ENCODE peak calls at places on chromosomes 3 and 15, in seven cellular contexts. One of them, this sample, is unnamed.

GRCh38 chr3:127690823-127691452 is 18.2 kb downstream of the ABTB1 start:
- DNase-seq in GM13977: no peak
- DNase-seq in progenitor cell of endocrine pancreas: no peak
- DNase-seq in lower leg skin: no peak
- DNase-seq in CD8-positive, alpha-beta T cell: no peak
- DNase-seq in left ventricle myocardium inferior: peak
- DNase-seq in dorsolateral prefrontal cortex: no peak
- DNase-seq in this sample: no peak

GRCh38 chr3:107034142-107034541 is 343.1 kb upstream of the CCDC54 start:
- DNase-seq in GM13977: no peak
- DNase-seq in progenitor cell of endocrine pancreas: no peak
- DNase-seq in lower leg skin: no peak
- DNase-seq in CD8-positive, alpha-beta T cell: no peak
- DNase-seq in left ventricle myocardium inferior: no peak
- DNase-seq in dorsolateral prefrontal cortex: no peak
- DNase-seq in this sample: no peak

GRCh38 chr3:42369304-42369703 is 41.1 kb downstream of the LYZL4 start:
- DNase-seq in GM13977: peak
- DNase-seq in progenitor cell of endocrine pancreas: no peak
- DNase-seq in lower leg skin: peak
- DNase-seq in CD8-positive, alpha-beta T cell: no peak
- DNase-seq in left ventricle myocardium inferior: no peak
- DNase-seq in dorsolateral prefrontal cortex: no peak
- DNase-seq in this sample: peak

GRCh38 chr15:29113336-29114276 is 156.0 kb downstream of the NSMCE3 start:
- DNase-seq in GM13977: no peak
- DNase-seq in progenitor cell of endocrine pancreas: no peak
- DNase-seq in lower leg skin: no peak
- DNase-seq in CD8-positive, alpha-beta T cell: no peak
- DNase-seq in left ventricle myocardium inferior: no peak
- DNase-seq in dorsolateral prefrontal cortex: no peak
- DNase-seq in this sample: no peak

GRCh38 chr15:89457086-89457485 is 39.3 kb downstream of the RHCG start:
- DNase-seq in GM13977: no peak
- DNase-seq in progenitor cell of endocrine pancreas: no peak
- DNase-seq in lower leg skin: no peak
- DNase-seq in CD8-positive, alpha-beta T cell: no peak
- DNase-seq in left ventricle myocardium inferior: no peak
- DNase-seq in dorsolateral prefrontal cortex: no peak
- DNase-seq in this sample: no peak

GRCh38 chr3:171646357-171647133 is 163.7 kb downstream of the PLD1 start:
- DNase-seq in GM13977: peak
- DNase-seq in progenitor cell of endocrine pancreas: no peak
- DNase-seq in lower leg skin: no peak
- DNase-seq in CD8-positive, alpha-beta T cell: no peak
- DNase-seq in left ventricle myocardium inferior: no peak
- DNase-seq in dorsolateral prefrontal cortex: no peak
- DNase-seq in this sample: peak

GRCh38 chr15:101477851-101478353 is 11.6 kb downstream of the PCSK6 start:
- DNase-seq in GM13977: no peak
- DNase-seq in progenitor cell of endocrine pancreas: no peak
- DNase-seq in lower leg skin: peak
- DNase-seq in CD8-positive, alpha-beta T cell: no peak
- DNase-seq in left ventricle myocardium inferior: no peak
- DNase-seq in dorsolateral prefrontal cortex: no peak
- DNase-seq in this sample: no peak

GRCh38 chr15:40803076-40803475 is 3.8 kb upstream of the ZFYVE19 start:
- DNase-seq in GM13977: no peak
- DNase-seq in progenitor cell of endocrine pancreas: no peak
- DNase-seq in lower leg skin: no peak
- DNase-seq in CD8-positive, alpha-beta T cell: no peak
- DNase-seq in left ventricle myocardium inferior: no peak
- DNase-seq in dorsolateral prefrontal cortex: no peak
- DNase-seq in this sample: no peak

GRCh38 chr15:73988075-73988969 is 3.8 kb downstream of the STOML1 start:
- DNase-seq in GM13977: peak
- DNase-seq in progenitor cell of endocrine pancreas: no peak
- DNase-seq in lower leg skin: peak
- DNase-seq in CD8-positive, alpha-beta T cell: no peak
- DNase-seq in left ventricle myocardium inferior: no peak
- DNase-seq in dorsolateral prefrontal cortex: no peak
- DNase-seq in this sample: peak

GRCh38 chr3:49531715-49532114 is 22.6 kb upstream of the BSN start:
- DNase-seq in GM13977: no peak
- DNase-seq in progenitor cell of endocrine pancreas: no peak
- DNase-seq in lower leg skin: no peak
- DNase-seq in CD8-positive, alpha-beta T cell: no peak
- DNase-seq in left ventricle myocardium inferior: no peak
- DNase-seq in dorsolateral prefrontal cortex: no peak
- DNase-seq in this sample: no peak

GRCh38 chr15:75538376-75538775 is 40.7 kb downstream of the PTPN9 start:
- DNase-seq in GM13977: no peak
- DNase-seq in progenitor cell of endocrine pancreas: no peak
- DNase-seq in lower leg skin: no peak
- DNase-seq in CD8-positive, alpha-beta T cell: no peak
- DNase-seq in left ventricle myocardium inferior: no peak
- DNase-seq in dorsolateral prefrontal cortex: no peak
- DNase-seq in this sample: no peak

DNA sequence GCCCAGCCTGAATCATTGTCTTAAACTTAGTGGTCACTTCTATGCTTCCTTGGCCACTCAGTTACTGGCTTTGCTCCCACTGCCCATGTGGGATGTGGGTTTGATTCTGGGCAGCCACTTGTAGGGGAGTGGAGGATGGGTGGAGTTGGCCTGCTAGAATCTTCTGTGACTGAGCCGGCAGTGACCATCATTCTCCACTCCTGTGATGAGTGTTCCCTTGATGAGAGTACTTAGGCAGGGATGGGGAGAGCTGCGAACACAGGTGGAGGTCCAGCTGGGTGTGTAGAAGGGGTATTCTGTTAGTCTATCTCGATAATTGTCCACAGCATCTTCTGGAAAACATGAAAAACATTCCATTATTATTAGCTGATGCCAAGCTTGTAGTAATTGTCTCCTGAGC is 8.0 kb downstream of the TM6SF1 start:
- DNase-seq in GM13977: no peak
- DNase-seq in progenitor cell of endocrine pancreas: no peak
- DNase-seq in lower leg skin: no peak
- DNase-seq in CD8-positive, alpha-beta T cell: no peak
- DNase-seq in left ventricle myocardium inferior: no peak
- DNase-seq in dorsolateral prefrontal cortex: no peak
- DNase-seq in this sample: no peak
- TF ChIP-seq CTCF in GM13977: no peak
- TF ChIP-seq CTCF in progenitor cell of endocrine pancreas: no peak
- TF ChIP-seq CTCF in lower leg skin: no peak
- TF ChIP-seq CTCF in CD8-positive, alpha-beta T cell: no peak
- TF ChIP-seq CTCF in left ventricle myocardium inferior: no peak
- TF ChIP-seq CTCF in dorsolateral prefrontal cortex: no peak
- TF ChIP-seq CTCF in this sample: no peak

DNA sequence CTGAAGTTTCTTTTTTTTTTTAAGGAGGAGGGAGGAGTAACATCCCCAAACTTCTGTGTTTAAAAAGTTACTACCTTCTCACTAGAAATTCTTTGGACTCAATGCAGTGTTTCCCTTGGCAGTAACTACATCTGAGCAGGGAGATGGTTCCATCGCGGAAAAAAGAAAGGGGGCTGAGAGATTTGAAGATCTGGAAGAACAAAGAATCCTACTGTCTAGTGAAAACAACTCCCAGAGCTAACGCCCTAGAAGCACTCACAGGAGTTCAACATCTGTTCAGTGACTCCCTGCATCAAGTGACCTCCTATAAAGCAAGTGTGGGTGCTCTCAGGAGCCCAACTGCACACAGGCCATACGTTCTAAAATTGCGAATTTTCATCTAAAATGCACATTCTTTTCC is 66.8 kb upstream of the PXYLP1 start:
- DNase-seq in GM13977: no peak
- DNase-seq in progenitor cell of endocrine pancreas: no peak
- DNase-seq in lower leg skin: no peak
- DNase-seq in CD8-positive, alpha-beta T cell: no peak
- DNase-seq in left ventricle myocardium inferior: no peak
- DNase-seq in dorsolateral prefrontal cortex: no peak
- DNase-seq in this sample: no peak
- TF ChIP-seq CTCF in GM13977: no peak
- TF ChIP-seq CTCF in progenitor cell of endocrine pancreas: no peak
- TF ChIP-seq CTCF in lower leg skin: no peak
- TF ChIP-seq CTCF in CD8-positive, alpha-beta T cell: no peak
- TF ChIP-seq CTCF in left ventricle myocardium inferior: no peak
- TF ChIP-seq CTCF in dorsolateral prefrontal cortex: no peak
- TF ChIP-seq CTCF in this sample: no peak

GRCh38 chr3:102529452-102529851 is 94.6 kb downstream of the ZPLD1 start:
- DNase-seq in GM13977: no peak
- DNase-seq in progenitor cell of endocrine pancreas: no peak
- DNase-seq in lower leg skin: no peak
- DNase-seq in CD8-positive, alpha-beta T cell: no peak
- DNase-seq in left ventricle myocardium inferior: no peak
- DNase-seq in dorsolateral prefrontal cortex: no peak
- DNase-seq in this sample: no peak
- TF ChIP-seq CTCF in GM13977: no peak
- TF ChIP-seq CTCF in progenitor cell of endocrine pancreas: peak
- TF ChIP-seq CTCF in lower leg skin: no peak
- TF ChIP-seq CTCF in CD8-positive, alpha-beta T cell: no peak
- TF ChIP-seq CTCF in left ventricle myocardium inferior: peak
- TF ChIP-seq CTCF in dorsolateral prefrontal cortex: peak
- TF ChIP-seq CTCF in this sample: no peak

GRCh38 chr3:77919244-77919643 is 879.3 kb downstream of the ROBO2 start:
- DNase-seq in GM13977: no peak
- DNase-seq in progenitor cell of endocrine pancreas: no peak
- DNase-seq in lower leg skin: no peak
- DNase-seq in CD8-positive, alpha-beta T cell: no peak
- DNase-seq in left ventricle myocardium inferior: no peak
- DNase-seq in dorsolateral prefrontal cortex: no peak
- DNase-seq in this sample: no peak
- TF ChIP-seq CTCF in GM13977: no peak
- TF ChIP-seq CTCF in progenitor cell of endocrine pancreas: no peak
- TF ChIP-seq CTCF in lower leg skin: no peak
- TF ChIP-seq CTCF in CD8-positive, alpha-beta T cell: no peak
- TF ChIP-seq CTCF in left ventricle myocardium inferior: no peak
- TF ChIP-seq CTCF in dorsolateral prefrontal cortex: no peak
- TF ChIP-seq CTCF in this sample: no peak

GRCh38 chr15:36779744-36780408 is 200.4 kb downstream of the CDIN1 start:
- DNase-seq in GM13977: no peak
- DNase-seq in progenitor cell of endocrine pancreas: no peak
- DNase-seq in lower leg skin: no peak
- DNase-seq in CD8-positive, alpha-beta T cell: no peak
- DNase-seq in left ventricle myocardium inferior: no peak
- DNase-seq in dorsolateral prefrontal cortex: no peak
- DNase-seq in this sample: no peak

GRCh38 chr15:36782681-36783080 is 203.3 kb downstream of the CDIN1 start:
- DNase-seq in GM13977: no peak
- DNase-seq in progenitor cell of endocrine pancreas: no peak
- DNase-seq in lower leg skin: no peak
- DNase-seq in CD8-positive, alpha-beta T cell: no peak
- DNase-seq in left ventricle myocardium inferior: no peak
- DNase-seq in dorsolateral prefrontal cortex: no peak
- DNase-seq in this sample: no peak

GRCh38 chr15:36785396-36785795 is 206.0 kb downstream of the CDIN1 start:
- DNase-seq in GM13977: no peak
- DNase-seq in progenitor cell of endocrine pancreas: no peak
- DNase-seq in lower leg skin: no peak
- DNase-seq in CD8-positive, alpha-beta T cell: no peak
- DNase-seq in left ventricle myocardium inferior: no peak
- DNase-seq in dorsolateral prefrontal cortex: no peak
- DNase-seq in this sample: no peak

GRCh38 chr15:36784098-36784670 is 204.8 kb downstream of the CDIN1 start:
- DNase-seq in GM13977: no peak
- DNase-seq in progenitor cell of endocrine pancreas: no peak
- DNase-seq in lower leg skin: no peak
- DNase-seq in CD8-positive, alpha-beta T cell: no peak
- DNase-seq in left ventricle myocardium inferior: no peak
- DNase-seq in dorsolateral prefrontal cortex: no peak
- DNase-seq in this sample: no peak

DNA sequence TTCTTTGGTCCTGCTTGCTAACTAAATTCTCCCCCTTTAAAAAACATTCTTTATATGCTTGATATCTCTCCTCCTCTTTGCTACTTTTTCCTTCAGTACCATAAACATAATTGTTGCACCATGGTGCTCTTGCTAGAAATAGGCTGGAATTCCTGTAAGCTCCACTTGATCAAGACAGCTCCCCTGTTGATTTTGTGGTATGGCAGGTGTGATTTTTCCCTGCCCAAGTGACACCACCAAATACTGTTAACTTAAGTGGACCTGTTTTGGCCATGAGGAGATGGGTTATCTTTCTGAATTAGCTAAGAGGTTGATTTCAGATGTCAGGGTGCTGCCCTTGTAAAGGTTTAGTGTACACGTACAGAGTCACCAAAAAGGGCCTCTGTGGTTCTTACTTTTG is 205.3 kb downstream of the CDIN1 start:
- DNase-seq in GM13977: no peak
- DNase-seq in progenitor cell of endocrine pancreas: no peak
- DNase-seq in lower leg skin: no peak
- DNase-seq in CD8-positive, alpha-beta T cell: no peak
- DNase-seq in left ventricle myocardium inferior: no peak
- DNase-seq in dorsolateral prefrontal cortex: no peak
- DNase-seq in this sample: no peak
- TF ChIP-seq CTCF in GM13977: no peak
- TF ChIP-seq CTCF in progenitor cell of endocrine pancreas: no peak
- TF ChIP-seq CTCF in lower leg skin: no peak
- TF ChIP-seq CTCF in CD8-positive, alpha-beta T cell: no peak
- TF ChIP-seq CTCF in left ventricle myocardium inferior: no peak
- TF ChIP-seq CTCF in dorsolateral prefrontal cortex: no peak
- TF ChIP-seq CTCF in this sample: no peak

GRCh38 chr3:39180546-39181346 is 11.6 kb downstream of the XIRP1 start:
- DNase-seq in GM13977: peak
- DNase-seq in progenitor cell of endocrine pancreas: peak
- DNase-seq in lower leg skin: peak
- DNase-seq in CD8-positive, alpha-beta T cell: peak
- DNase-seq in left ventricle myocardium inferior: peak
- DNase-seq in dorsolateral prefrontal cortex: peak
- DNase-seq in this sample: peak
- TF ChIP-seq CTCF in GM13977: no peak
- TF ChIP-seq CTCF in progenitor cell of endocrine pancreas: no peak
- TF ChIP-seq CTCF in lower leg skin: no peak
- TF ChIP-seq CTCF in CD8-positive, alpha-beta T cell: no peak
- TF ChIP-seq CTCF in left ventricle myocardium inferior: peak
- TF ChIP-seq CTCF in dorsolateral prefrontal cortex: no peak
- TF ChIP-seq CTCF in this sample: no peak

This sample was measured in GM13976.